ENCODE peak calls at places on chromosome 14, in eight cellular contexts. L is choroid plexus epithelial cell, M is spleen, B is astrocyte of the spinal cord, H is IMR-90, P is fibroblast of lung, N is right lobe of liver, J is GM23248. A is an unnamed sample.

GRCh38 chr14:24431569-24432258 is 2.0 kb downstream of the KHNYN start:
- DNase-seq in L (peak; percentile 97), M (peak; percentile 97), B (peak; percentile 88), H (peak; percentile 91), P (peak; percentile 85), N (peak; percentile 91), J (peak; percentile 97), A (peak; percentile 93)

GRCh38 chr14:65077318-65077717 is 25.0 kb downstream of the MAX start:
- DNase-seq in L (no peak), M (no peak), B (no peak), H (no peak), P (no peak), N (no peak), J (no peak), A (no peak)

GRCh38 chr14:81990312-81990761 is 456.7 kb upstream of the SEL1L start:
- DNase-seq in L (peak; percentile 70), M (no peak), B (peak; percentile 42), H (peak; percentile 45), P (peak; percentile 25), N (no peak), J (peak; percentile 46), A (no peak)

GRCh38 chr14:63701614-63702291 is 26.1 kb downstream of the SGPP1 start:
- DNase-seq in L (no peak), M (no peak), B (no peak), H (no peak), P (no peak), N (no peak), J (no peak), A (no peak)

GRCh38 chr14:35134329-35135123 is 12.2 kb downstream of the PRORP start:
- DNase-seq in L (no peak), M (no peak), B (no peak), H (no peak), P (no peak), N (no peak), J (no peak), A (no peak)

GRCh38 chr14:78758333-78758732 is 588.2 kb downstream of the NRXN3 start:
- DNase-seq in L (peak; percentile 60), M (no peak), B (peak; percentile 38), H (peak; percentile 17), P (peak; percentile 34), N (no peak), J (peak; percentile 59), A (no peak)

GRCh38 chr14:81474156-81474492 is 59.5 kb downstream of the SEL1L start:
- DNase-seq in L (no peak), M (no peak), B (no peak), H (no peak), P (no peak), N (no peak), J (no peak), A (no peak)

GRCh38 chr14:91004987-91005386 is 55.5 kb downstream of the RPS6KA5 start:
- DNase-seq in L (no peak), M (no peak), B (no peak), H (no peak), P (no peak), N (no peak), J (no peak), A (no peak)

GRCh38 chr14:104895207-104895785 is 29.4 kb upstream of the PLD4 start:
- DNase-seq in L (no peak), M (no peak), B (no peak), H (no peak), P (no peak), N (peak; percentile 69), J (no peak), A (no peak)

GRCh38 chr14:92439551-92440344 is 73.8 kb upstream of the RIN3 start:
- DNase-seq in L (no peak), M (no peak), B (no peak), H (no peak), P (no peak), N (no peak), J (no peak), A (no peak)

GRCh38 chr14:68966872-68967301 is 12.2 kb downstream of the ACTN1 start:
- DNase-seq in L (no peak), M (peak; percentile 50), B (peak; percentile 4), H (no peak), P (no peak), N (no peak), J (no peak), A (no peak)

GRCh38 chr14:68969278-68969677 is 9.8 kb downstream of the ACTN1 start:
- DNase-seq in L (peak; percentile 5), M (peak; percentile 28), B (peak; percentile 0), H (no peak), P (no peak), N (no peak), J (no peak), A (no peak)

GRCh38 chr14:68967459-68967940 is 11.6 kb downstream of the ACTN1 start:
- DNase-seq in L (no peak), M (peak; percentile 17), B (no peak), H (no peak), P (no peak), N (no peak), J (no peak), A (no peak)

GRCh38 chr14:68968721-68969120 is 10.4 kb downstream of the ACTN1 start:
- DNase-seq in L (no peak), M (peak; percentile 28), B (no peak), H (no peak), P (no peak), N (no peak), J (no peak), A (no peak)

DNA sequence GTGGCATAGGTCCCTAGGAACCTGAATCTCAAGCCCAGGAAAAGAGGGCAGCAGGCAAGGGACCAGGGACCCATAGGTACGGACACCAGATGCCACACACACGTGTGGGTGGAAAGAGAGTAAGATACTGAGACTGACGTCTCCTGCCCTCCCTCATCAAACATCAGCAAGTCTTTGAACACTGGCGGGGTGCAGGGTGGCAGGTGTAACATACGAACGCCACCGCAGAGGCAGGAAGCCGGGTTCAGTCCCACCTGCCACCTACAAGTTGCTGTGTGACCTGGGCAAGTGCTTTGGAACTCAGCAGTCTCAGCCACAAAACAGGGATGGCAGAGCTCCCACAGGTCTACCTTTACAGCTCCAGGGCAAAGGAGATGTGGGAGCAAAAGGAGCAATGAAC is 11.1 kb downstream of the ACTN1 start:
- DNase-seq in L (no peak), M (peak; percentile 76), B (no peak), H (no peak), P (no peak), N (no peak), J (no peak), A (no peak)
- H3K4me3 ChIP-seq in L (no peak overlapping the region), M (no peak overlapping the region), B (no peak overlapping the region), H (no peak overlapping the region), P (no peak overlapping the region), N (no peak overlapping the region), J (no peak overlapping the region), A (no peak overlapping the region)

GRCh38 chr14:55329999-55330710 is 58.9 kb downstream of the FBXO34 start:
- DNase-seq in L (no peak), M (no peak), B (no peak), H (peak; percentile 45), P (peak; percentile 12), N (no peak), J (peak; percentile 61), A (no peak)

GRCh38 chr14:55336161-55336560 is 64.9 kb downstream of the FBXO34 start:
- DNase-seq in L (peak; percentile 56), M (no peak), B (peak; percentile 31), H (no peak), P (no peak), N (no peak), J (peak; percentile 54), A (no peak)

GRCh38 chr14:55336691-55337090 is 65.5 kb downstream of the FBXO34 start:
- DNase-seq in L (no peak), M (no peak), B (no peak), H (no peak), P (no peak), N (no peak), J (no peak), A (no peak)

GRCh38 chr14:55332654-55333570 is 61.7 kb downstream of the FBXO34 start:
- DNase-seq in L (peak; percentile 47), M (no peak), B (peak; percentile 51), H (peak; percentile 19), P (peak; percentile 33), N (no peak), J (no peak), A (no peak)

DNA sequence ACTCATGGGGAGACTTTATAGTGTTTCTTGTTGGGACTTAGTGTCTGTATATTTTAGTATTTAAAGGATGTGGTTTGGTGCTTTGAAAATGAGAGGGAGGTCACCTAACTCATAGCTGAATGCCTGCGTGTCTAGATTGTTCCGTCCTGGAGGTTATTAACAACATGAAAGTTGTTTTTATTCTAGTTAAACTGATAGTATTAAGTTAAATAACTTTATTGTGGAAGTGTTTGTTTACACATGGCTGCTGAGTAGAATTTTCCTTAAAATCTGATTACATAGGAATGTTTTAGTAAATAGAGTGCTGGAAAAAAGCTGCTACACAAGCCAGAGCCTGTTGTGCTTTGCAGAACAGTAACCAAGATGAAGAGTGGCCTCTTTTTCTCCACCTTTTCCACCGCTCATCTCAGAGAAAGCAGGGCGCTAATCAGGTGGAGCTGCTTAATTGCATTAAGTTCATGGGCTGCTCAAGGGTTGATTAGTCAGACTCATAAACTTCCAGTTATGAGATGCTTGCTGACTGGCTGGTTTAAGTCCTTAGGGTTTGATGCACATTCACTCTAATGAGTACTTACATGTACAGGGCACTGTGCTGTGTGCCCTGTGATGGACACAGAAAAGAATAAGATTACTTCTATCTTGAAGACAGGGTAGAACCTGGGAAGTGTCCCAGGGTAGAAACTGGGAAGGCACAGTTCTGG is 62.7 kb downstream of the FBXO34 start:
- DNase-seq in L (peak; percentile 56), M (no peak), B (peak; percentile 61), H (peak; percentile 81), P (peak; percentile 47), N (no peak), J (no peak), A (no peak)
- H3K4me3 ChIP-seq in L (no peak overlapping the region), M (no peak overlapping the region), B (no peak overlapping the region), H (no peak overlapping the region), P (no peak overlapping the region), N (no peak overlapping the region), J (no peak overlapping the region), A (no peak overlapping the region)

GRCh38 chr14:29926701-29927595 is 699 bp downstream of the PRKD1 start:
- DNase-seq in L (peak; percentile 42), M (peak; percentile 80), B (peak; percentile 49), H (peak; percentile 43), P (peak; percentile 54), N (peak; percentile 61), J (peak; percentile 75), A (peak; percentile 84)
- H3K4me3 ChIP-seq in L (peak overlapping the region; percentile 77), M (peak overlapping the region; percentile 52), B (peak overlapping the region; percentile 87), H (peak overlapping the region; percentile 75), P (peak overlapping the region; percentile 84), N (peak overlapping the region; percentile 66), J (peak overlapping the region; percentile 95), A (peak overlapping the region; percentile 73)

GRCh38 chr14:76271371-76271770 is 104.6 kb upstream of the ESRRB start:
- DNase-seq in L (no peak), M (no peak), B (no peak), H (no peak), P (no peak), N (no peak), J (no peak), A (no peak)

GRCh38 chr14:76268700-76269099 is 107.2 kb upstream of the ESRRB start:
- DNase-seq in L (no peak), M (no peak), B (no peak), H (no peak), P (no peak), N (no peak), J (no peak), A (no peak)

GRCh38 chr14:76267322-76268012 is 108.5 kb upstream of the ESRRB start:
- DNase-seq in L (peak; percentile 65), M (no peak), B (peak; percentile 39), H (peak; percentile 21), P (peak; percentile 28), N (peak; percentile 78), J (peak; percentile 57), A (peak; percentile 84)

GRCh38 chr14:76264384-76264783 is 111.6 kb upstream of the ESRRB start:
- DNase-seq in L (no peak), M (no peak), B (no peak), H (no peak), P (no peak), N (no peak), J (no peak), A (no peak)

GRCh38 chr14:76268013-76268376 is 107.9 kb upstream of the ESRRB start:
- DNase-seq in L (no peak), M (no peak), B (no peak), H (no peak), P (no peak), N (no peak), J (peak; percentile 13), A (no peak)
- H3K4me3 ChIP-seq in L (peak overlapping the region; percentile 58), M (peak overlapping the region; percentile 30), B (peak overlapping the region; percentile 40), H (peak overlapping the region; percentile 39), P (peak overlapping the region; percentile 22), N (peak overlapping the region; percentile 61), J (peak overlapping the region; percentile 74), A (peak overlapping the region; percentile 48)